ENCODE peak calls at places on chromosome 1, in seven cellular contexts. R is GM23338, V is PC-3, O is OCI-LY7, Z is HCT116, D is neural progenitor cell, F is SK-N-SH. X is an unnamed sample. For H3K4me1, the result is how much of the 10 kb centered on the place peaks cover.

GRCh38 chr1:98388431-98388830 is 273.1 kb upstream of the SNX7 start:
- DNase-seq in R (no peak), V (peak), O (no peak), Z (no peak), D (no peak), F (no peak), X (no peak)

GRCh38 chr1:155859881-155860841 is 794 bp downstream of the SYT11 start:
- DNase-seq in R (peak), V (no peak), O (peak), Z (no peak), D (peak), F (peak), X (no peak)

GRCh38 chr1:9326596-9326995 is 33.9 kb downstream of the SPSB1 start:
- DNase-seq in R (no peak), V (no peak), O (no peak), Z (no peak), D (peak), F (no peak), X (peak)

GRCh38 chr1:56376188-56376984 is 203.0 kb downstream of the PLPP3 start:
- DNase-seq in R (peak), V (peak), O (no peak), Z (peak), D (peak), F (peak), X (no peak)

GRCh38 chr1:223313415-223313754 is 50.6 kb downstream of the SUSD4 start:
- DNase-seq in R (no peak), V (no peak), O (no peak), Z (no peak), D (no peak), F (no peak), X (no peak)

GRCh38 chr1:25257176-25257575 is 9.9 kb upstream of the RSRP1 start:
- DNase-seq in R (no peak), V (no peak), O (no peak), Z (no peak), D (no peak), F (no peak), X (no peak)

GRCh38 chr1:205810448-205811157 is 2.4 kb downstream of the SLC41A1 start:
- DNase-seq in R (peak), V (peak), O (peak), Z (no peak), D (peak), F (no peak), X (peak)

GRCh38 chr1:3274972-3275371 is 179.5 kb upstream of the ARHGEF16 start:
- DNase-seq in R (no peak), V (no peak), O (no peak), Z (no peak), D (no peak), F (no peak), X (no peak)

GRCh38 chr1:109617291-109617801 is 2.1 kb downstream of the GNAT2 start:
- DNase-seq in R (peak), V (peak), O (peak), Z (peak), D (peak), F (peak), X (peak)

GRCh38 chr1:27575861-27576331 is 28.0 kb downstream of the AHDC1 start:
- DNase-seq in R (peak), V (peak), O (no peak), Z (no peak), D (peak), F (peak), X (peak)

GRCh38 chr1:86914998-86915736 is 732 bp downstream of the HS2ST1 start:
- DNase-seq in R (peak), V (peak), O (peak), Z (no peak), D (peak), F (peak), X (peak)

GRCh38 chr1:91476538-91477217 is 24.0 kb upstream of the CDC7 start:
- DNase-seq in R (peak), V (no peak), O (no peak), Z (no peak), D (no peak), F (no peak), X (no peak)

GRCh38 chr1:228648647-228649383 is 86.5 kb upstream of the RHOU start:
- DNase-seq in R (no peak), V (peak), O (no peak), Z (no peak), D (no peak), F (no peak), X (no peak)
- H3K27ac ChIP-seq in R (no peak), V (no peak), O (no peak), Z (peak), D (no peak), F (no peak), X (no peak)

GRCh38 chr1:40477680-40478057 is 579 bp downstream of the ZFP69 start:
- DNase-seq in R (no peak), V (no peak), O (peak), Z (no peak), D (no peak), F (no peak), X (peak)
- TF ChIP-seq EZH2phosphoT487 in R (no peak), V (no peak), O (no peak), Z (no peak), D (no peak), F (no peak), X (no peak)

GRCh38 chr1:41393993-41394392 is 32.8 kb downstream of the FOXO6 start:
- DNase-seq in R (no peak), V (no peak), O (no peak), Z (no peak), D (no peak), F (no peak), X (no peak)
- H3K4me1 ChIP-seq in R (under half), V (under half), O (under half), Z (under half), D (under half), F (under half), X (under half)

GRCh38 chr1:18012686-18013085 is 94.9 kb upstream of the IGSF21 start:
- DNase-seq in R (peak), V (no peak), O (no peak), Z (no peak), D (peak), F (no peak), X (no peak)

GRCh38 chr1:18010408-18010807 is 97.2 kb upstream of the IGSF21 start:
- DNase-seq in R (no peak), V (no peak), O (no peak), Z (peak), D (no peak), F (peak), X (no peak)

GRCh38 chr1:18009729-18010075 is 97.9 kb upstream of the IGSF21 start:
- DNase-seq in R (no peak), V (no peak), O (no peak), Z (no peak), D (no peak), F (no peak), X (no peak)

GRCh38 chr1:18011703-18012102 is 95.9 kb upstream of the IGSF21 start:
- DNase-seq in R (no peak), V (no peak), O (no peak), Z (no peak), D (no peak), F (no peak), X (no peak)

DNA sequence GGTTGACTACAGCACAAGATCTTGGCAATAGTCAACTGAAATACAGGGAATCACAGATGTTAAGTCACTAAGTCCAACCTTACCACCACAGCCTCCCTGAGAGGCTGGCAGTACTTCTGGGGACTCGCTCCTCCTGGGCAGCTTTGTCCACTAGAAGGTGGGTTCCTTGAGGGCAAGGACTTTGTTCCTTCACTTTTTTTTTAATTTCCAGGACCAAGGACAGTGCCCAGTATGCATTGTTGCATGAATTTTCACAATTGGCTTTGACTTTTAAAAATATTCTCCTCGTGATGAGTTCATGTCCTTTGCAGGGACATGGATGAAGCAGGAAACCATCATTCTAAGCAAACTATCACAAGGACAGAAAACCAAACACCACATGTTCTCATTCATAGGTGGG is 96.7 kb upstream of the IGSF21 start:
- DNase-seq in R (peak), V (no peak), O (no peak), Z (no peak), D (peak), F (no peak), X (peak)
- H3K27ac ChIP-seq in R (no peak), V (no peak), O (no peak), Z (no peak), D (no peak), F (no peak), X (no peak)